ENCODE peak calls at places on chromosome 17, in nine cellular contexts. L is CD8-positive, alpha-beta T cell; A is naive thymus-derived CD4-positive, alpha-beta T cell; C is tibial nerve; E is lower lobe of right lung; B is body of pancreas; F is CD4-positive, alpha-beta T cell; J is left ventricle myocardium inferior; U is heart right ventricle. P is an unnamed sample. For H3K9me3, the result is how much of the 10 kb centered on the place peaks cover.

GRCh38 chr17:35094902-35095301 is 24.8 kb downstream of the RAD51D start:
- DNase-seq in A (no peak), L (no peak), F (no peak), U (no peak), B (no peak), J (no peak), C (no peak), E (no peak), P (no peak)

GRCh38 chr17:76925333-76925935 is 57.2 kb downstream of the MGAT5B start:
- DNase-seq in B (no peak), U (peak), E (no peak), L (no peak), A (no peak), C (no peak), F (no peak), J (no peak), P (no peak)

GRCh38 chr17:8021565-8022357 is 17.1 kb upstream of the ALOX15B start:
- DNase-seq in B (no peak), L (no peak), J (no peak), U (no peak), C (no peak), F (no peak), A (no peak), E (no peak), P (peak)

GRCh38 chr17:78995022-78995760 is 14.4 kb downstream of the CANT1 start:
- DNase-seq in E (no peak), L (no peak), B (no peak), A (no peak), J (no peak), U (no peak), C (no peak), F (no peak), P (peak)

GRCh38 chr17:74231846-74232713 is 18.7 kb downstream of the TTYH2 start:
- DNase-seq in E (no peak), L (no peak), J (no peak), A (no peak), B (peak), C (no peak), F (no peak), U (no peak), P (no peak)

GRCh38 chr17:56987283-56987834 is 9.4 kb downstream of the SCPEP1 start:
- DNase-seq in A (no peak), U (no peak), F (no peak), L (no peak), J (no peak), B (no peak), E (no peak), C (no peak), P (no peak)

GRCh38 chr17:5485270-5486205 is at the start of gene DERL2:
- DNase-seq in F (no peak), B (no peak), E (no peak), J (no peak), C (no peak), A (no peak), U (no peak), L (no peak), P (no peak)

GRCh38 chr17:6097005-6097279 is 26.8 kb downstream of the WSCD1 start:
- DNase-seq in F (no peak), E (peak), J (no peak), B (no peak), C (no peak), L (no peak), U (no peak), A (no peak), P (no peak)

GRCh38 chr17:8366231-8366630 is 10.3 kb downstream of the KRABD2 start:
- DNase-seq in B (no peak), F (no peak), L (no peak), E (no peak), J (no peak), A (no peak), U (no peak), C (no peak), P (no peak)

GRCh38 chr17:49359990-49360795 is 1.9 kb downstream of the ZNF652 start:
- DNase-seq in B (no peak), A (peak), L (peak), C (no peak), F (no peak), J (no peak), E (no peak), U (no peak), P (no peak)

GRCh38 chr17:74430385-74430705 is 1.5 kb upstream of the GPRC5C start:
- DNase-seq in L (no peak), J (no peak), U (no peak), F (no peak), E (no peak), B (no peak), A (no peak), C (no peak), P (no peak)

GRCh38 chr17:50201226-50201854 is at the start of gene COL1A1:
- DNase-seq in F (no peak), L (no peak), B (peak), J (peak), C (peak), A (no peak), E (no peak), U (peak), P (peak)

GRCh38 chr17:28173071-28173561 is 130.6 kb downstream of the NLK start:
- DNase-seq in U (no peak), C (no peak), B (no peak), A (no peak), E (no peak), J (no peak), F (no peak), L (no peak), P (no peak)

GRCh38 chr17:43042025-43042424 is 17.0 kb downstream of the RND2 start:
- DNase-seq in J (no peak), U (no peak), B (no peak), E (no peak), A (no peak), F (no peak), L (no peak), C (no peak), P (no peak)

GRCh38 chr17:5492970-5493369 is 6.6 kb downstream of the MIS12 start:
- DNase-seq in J (no peak), B (no peak), U (no peak), A (no peak), E (no peak), F (no peak), L (no peak), C (no peak), P (no peak)

GRCh38 chr17:73017653-73018052 is 74.8 kb downstream of the SLC39A11 start:
- DNase-seq in A (no peak), U (no peak), E (no peak), J (no peak), L (no peak), B (no peak), C (no peak), F (no peak), P (no peak)

GRCh38 chr17:66276328-66276937 is 26.0 kb upstream of the PRKCA start:
- DNase-seq in A (no peak), J (no peak), F (no peak), C (no peak), L (no peak), U (no peak), E (no peak), B (no peak), P (no peak)

GRCh38 chr17:61223725-61224124 is 175.9 kb upstream of the TBX2 start:
- DNase-seq in A (no peak), L (no peak), U (no peak), B (no peak), C (no peak), J (no peak), E (no peak), F (no peak), P (no peak)

GRCh38 chr17:37088459-37088858 is 139.7 kb downstream of the AATF start:
- DNase-seq in L (no peak), B (no peak), A (no peak), F (no peak), C (no peak), U (no peak), J (no peak), E (no peak), P (no peak)

GRCh38 chr17:44159519-44160210 is 10.8 kb upstream of the ASB16 start:
- DNase-seq in L (no peak), J (no peak), E (no peak), B (no peak), C (no peak), F (peak), A (no peak), U (no peak), P (no peak)

GRCh38 chr17:30433514-30433913 is 43.7 kb upstream of the GOSR1 start:
- DNase-seq in E (no peak), U (no peak), A (no peak), B (no peak), F (no peak), L (no peak), J (no peak), C (no peak), P (no peak)

GRCh38 chr17:51046527-51047384 is 73.9 kb downstream of the SPAG9 start:
- DNase-seq in U (peak), B (peak), A (no peak), E (no peak), C (peak), F (no peak), L (no peak), J (peak), P (no peak)

GRCh38 chr17:81157848-81158687 is 7.2 kb upstream of the PVALEF start:
- DNase-seq in C (no peak), E (no peak), B (no peak), J (no peak), U (no peak), F (no peak), A (no peak), L (no peak), P (no peak)

GRCh38 chr17:73480740-73481139 is 163.5 kb downstream of the SDK2 start:
- DNase-seq in A (no peak), B (no peak), U (peak), L (no peak), E (no peak), J (peak), C (no peak), F (no peak), P (no peak)

GRCh38 chr17:42883802-42884553 is 16.6 kb upstream of the G6PC1 start:
- DNase-seq in B (no peak), L (no peak), E (no peak), F (no peak), C (no peak), A (no peak), J (no peak), U (no peak), P (no peak)

GRCh38 chr17:14775761-14776492 is 475.0 kb downstream of the HS3ST3B1 start:
- DNase-seq in F (no peak), C (no peak), L (no peak), E (no peak), A (no peak), B (no peak), J (no peak), U (no peak), P (no peak)

DNA sequence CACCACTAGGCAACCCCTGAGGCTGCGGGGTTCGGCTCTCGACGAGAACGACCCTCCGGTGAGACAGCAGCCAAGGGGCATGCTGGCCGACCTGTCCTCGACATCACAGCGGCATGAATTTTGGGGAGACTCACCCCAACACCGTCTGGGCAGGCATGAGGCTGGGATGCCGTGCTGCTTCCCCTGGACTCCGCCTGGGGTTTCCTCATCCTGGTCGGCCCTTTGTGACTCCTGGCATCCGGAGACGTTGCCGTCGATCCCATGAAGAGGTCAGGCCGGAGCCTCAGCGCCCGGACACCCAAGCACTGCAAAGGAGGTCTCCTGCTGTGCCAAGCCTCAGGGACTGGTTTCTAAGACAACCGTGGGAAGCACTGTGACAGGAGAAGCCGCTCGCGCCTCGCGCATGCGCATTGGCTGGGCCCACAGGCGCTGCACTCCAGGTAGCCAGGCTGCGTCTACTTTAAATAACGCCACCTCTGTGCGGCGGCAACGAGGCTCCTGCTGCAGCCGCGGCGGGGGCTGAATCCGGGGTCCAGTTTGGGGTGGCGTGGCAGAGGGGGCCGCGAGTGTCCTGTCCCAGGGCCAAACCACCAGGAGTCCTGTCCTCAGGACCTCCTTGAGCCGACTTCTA is 13.8 kb upstream of the KCNJ18 start:
- DNase-seq in E (no peak), C (no peak), U (no peak), B (peak), A (no peak), F (no peak), J (no peak), L (no peak), P (peak)
- H3K9me3 ChIP-seq in E (under half), C (under half), U (under half), B (under half), A (under half), F (under half), J (under half), L (under half), P (under half)

GRCh38 chr17:82408288-82408937 is 9.7 kb upstream of the HEXD start:
- DNase-seq in C (no peak), A (no peak), J (no peak), L (no peak), B (no peak), E (no peak), U (no peak), F (no peak), P (no peak)
- H3K27ac ChIP-seq in C (no peak), A (no peak), J (no peak), L (no peak), B (no peak), E (no peak), U (no peak), F (no peak), P (no peak)

DNA sequence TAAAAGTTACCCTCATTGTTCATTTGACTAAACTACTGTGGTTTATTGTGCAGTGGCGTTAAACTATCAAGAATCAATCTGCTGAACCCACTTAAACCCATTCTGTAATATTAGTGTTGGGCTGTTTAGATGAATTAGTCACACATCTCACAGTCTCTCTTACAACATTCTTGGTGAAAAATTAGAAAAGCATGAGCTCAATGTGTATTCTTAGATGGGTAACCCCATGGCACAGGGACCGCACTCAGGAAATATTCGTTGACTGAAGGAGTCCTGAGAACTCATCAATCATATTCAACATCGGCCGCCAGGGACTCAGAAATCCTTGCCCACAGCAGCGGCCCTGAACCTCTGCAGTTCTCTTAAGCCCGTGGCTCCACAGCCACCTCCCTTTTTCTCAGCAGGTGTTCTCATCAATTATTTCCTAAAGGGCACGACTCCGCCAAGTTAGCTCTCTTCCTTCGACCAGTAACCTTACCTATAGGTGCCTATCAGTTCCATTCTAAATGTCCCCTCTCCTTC is 155.6 kb downstream of the STX8 start:
- DNase-seq in U (no peak), B (no peak), E (no peak), L (no peak), C (no peak), J (no peak), F (no peak), A (no peak), P (no peak)
- H3K9me3 ChIP-seq in U (under half), B (under half), E (under half), L (under half), C (under half), J (under half), F (under half), A (under half), P (under half)

GRCh38 chr17:58783380-58783779 is 27.7 kb downstream of the PPM1E start:
- DNase-seq in A (no peak), B (no peak), L (no peak), U (no peak), E (no peak), F (no peak), J (no peak), C (no peak), P (no peak)
- H3K27ac ChIP-seq in A (no peak), B (no peak), L (no peak), U (no peak), E (no peak), F (no peak), J (no peak), C (no peak), P (no peak)

DNA sequence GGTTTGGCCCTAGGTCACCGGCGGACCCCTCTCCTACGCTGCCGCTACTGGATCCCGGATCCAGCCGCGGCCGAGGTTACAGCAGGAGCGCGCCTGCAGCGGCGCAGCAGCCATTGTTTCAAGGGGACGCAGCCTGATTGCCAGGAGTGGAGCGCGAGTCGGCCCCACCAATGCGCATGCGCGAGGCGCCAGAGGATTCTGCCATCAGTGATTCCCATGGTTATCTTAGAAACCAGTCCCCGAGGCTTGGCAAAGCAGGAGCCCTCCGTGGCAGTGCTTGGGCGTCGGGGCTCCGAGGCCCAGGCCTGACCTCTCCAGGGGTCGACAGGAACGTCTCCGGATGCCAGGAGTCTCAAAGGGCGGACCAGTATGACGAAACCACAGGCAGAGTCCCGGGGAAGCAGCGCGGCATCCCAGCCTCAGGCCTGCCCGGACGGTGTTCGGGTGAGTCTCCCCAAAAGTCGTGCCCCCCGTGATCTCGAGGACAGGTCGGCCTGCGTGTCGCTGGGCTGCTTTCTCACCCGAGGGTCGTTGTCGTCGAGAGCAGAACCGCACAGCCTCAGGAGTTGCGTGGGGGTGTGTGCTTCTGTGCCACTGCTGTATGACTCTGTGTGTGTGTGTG is 608.5 kb downstream of the KCNJ18 start:
- DNase-seq in J (no peak), B (no peak), U (no peak), C (no peak), F (no peak), L (no peak), A (no peak), E (no peak), P (no peak)
- H3K9me3 ChIP-seq in J (under half), B (under half), U (under half), C (under half), F (under half), L (under half), A (under half), E (under half), P (under half)

DNA sequence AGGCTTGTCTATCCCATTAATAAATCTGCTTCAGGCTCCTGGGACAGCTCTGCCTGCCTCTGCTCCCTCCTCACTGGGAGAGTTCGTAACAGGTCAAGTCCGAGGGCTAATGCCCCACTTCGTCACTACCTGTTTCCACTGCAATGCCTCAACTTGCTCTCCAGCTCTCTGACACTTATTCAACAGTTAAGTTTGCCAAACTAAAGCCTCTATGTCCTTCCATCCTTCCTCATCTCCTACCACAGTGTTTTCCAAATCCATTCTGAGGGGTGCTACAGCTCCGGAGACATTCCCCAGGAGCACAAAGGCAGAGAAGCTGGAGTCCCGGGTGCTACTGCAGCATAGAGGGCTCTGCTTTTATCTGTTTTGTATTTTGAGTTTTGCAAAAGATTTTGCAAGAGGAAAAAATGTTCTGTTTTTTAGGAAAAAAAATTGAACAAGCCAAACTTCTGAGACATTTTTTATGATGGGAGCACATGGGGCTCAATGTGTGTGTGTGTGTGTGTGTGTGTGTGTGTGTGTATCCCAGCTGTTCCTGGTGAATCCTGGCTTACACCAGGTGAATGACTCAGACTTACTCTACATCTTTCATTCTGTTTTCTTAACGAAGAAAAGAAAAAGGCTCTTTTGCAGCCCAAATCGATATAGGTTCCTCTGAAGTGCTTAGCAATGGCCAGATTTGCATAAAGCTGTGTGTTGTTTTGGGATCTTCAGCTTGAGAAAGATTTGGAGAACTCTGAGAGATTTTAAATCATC is 46.1 kb upstream of the MYOCD start:
- DNase-seq in E (no peak), J (no peak), B (no peak), C (no peak), F (no peak), A (no peak), L (no peak), U (no peak), P (no peak)
- H3K27ac ChIP-seq in E (no peak), J (no peak), B (no peak), C (no peak), F (no peak), A (no peak), L (no peak), U (no peak), P (no peak)

GRCh38 chr17:16551878-16552636 is 16.9 kb downstream of the ZNF287 start:
- DNase-seq in C (no peak), J (no peak), U (no peak), E (no peak), B (no peak), A (no peak), F (no peak), L (no peak), P (no peak)
- H3K9me3 ChIP-seq in C (half or more), J (half or more), U (under half), E (half or more), B (under half), A (half or more), F (half or more), L (half or more), P (half or more)